ENCODE peak calls at places on chromosomes 11 and 22, in nine cellular contexts. P, D, T, Y, A, H, O, C and J are unnamed samples.

GRCh38 chr22:22820626-22821025 is 67.0 kb upstream of the IGLL5 start:
- DNase-seq in P (no peak), D (no peak), T (no peak), Y (no peak), A (no peak), H (no peak), O (no peak), C (no peak), J (no peak)

GRCh38 chr22:21960200-21961126 is 7.8 kb upstream of the PPM1F start:
- DNase-seq in P (no peak), D (no peak), T (no peak), Y (no peak), A (no peak), H (no peak), O (no peak), C (no peak), J (no peak)

GRCh38 chr22:37999640-38000272 is 15.4 kb upstream of the SOX10 start:
- DNase-seq in P (no peak), D (no peak), T (peak; percentile 42), Y (no peak), A (no peak), H (peak; percentile 11), O (peak; percentile 53), C (no peak), J (no peak)

GRCh38 chr11:72947229-72947628 is 133.0 kb downstream of the ATG16L2 start:
- DNase-seq in P (no peak), D (no peak), T (no peak), Y (no peak), A (no peak), H (no peak), O (no peak), C (no peak), J (no peak)

GRCh38 chr11:75768112-75768908 is at the start of gene DGAT2:
- DNase-seq in P (peak; percentile 68), D (peak; percentile 73), T (peak; percentile 62), Y (peak; percentile 88), A (peak; percentile 65), H (peak; percentile 48), O (peak; percentile 69), C (peak; percentile 82), J (peak; percentile 70)

GRCh38 chr22:39214383-39215069 is 30.3 kb downstream of the PDGFB start:
- DNase-seq in P (no peak), D (peak; percentile 21), T (no peak), Y (peak; percentile 28), A (no peak), H (no peak), O (peak; percentile 39), C (no peak), J (no peak)

GRCh38 chr11:73167555-73167954 is 25.4 kb upstream of the FCHSD2 start:
- DNase-seq in P (no peak), D (no peak), T (no peak), Y (no peak), A (no peak), H (no peak), O (no peak), C (no peak), J (no peak)

GRCh38 chr11:65156926-65157325 is 13.1 kb upstream of the SPDYC start:
- DNase-seq in P (no peak), D (no peak), T (no peak), Y (no peak), A (no peak), H (no peak), O (no peak), C (no peak), J (no peak)

GRCh38 chr22:36933629-36934028 is 20.2 kb downstream of the CSF2RB start:
- DNase-seq in P (no peak), D (no peak), T (no peak), Y (no peak), A (no peak), H (no peak), O (no peak), C (no peak), J (no peak)

GRCh38 chr22:46591890-46592289 is 28.3 kb upstream of the GRAMD4 start:
- DNase-seq in P (no peak), D (no peak), T (no peak), Y (no peak), A (no peak), H (no peak), O (no peak), C (no peak), J (no peak)

GRCh38 chr11:95593101-95593500 is 196.5 kb downstream of the FAM76B start:
- DNase-seq in P (peak; percentile 18), D (no peak), T (peak; percentile 80), Y (no peak), A (no peak), H (no peak), O (no peak), C (no peak), J (no peak)

GRCh38 chr11:34148504-34149165 is 43.2 kb downstream of the NAT10 start:
- DNase-seq in P (no peak), D (no peak), T (no peak), Y (peak; percentile 36), A (no peak), H (no peak), O (no peak), C (no peak), J (no peak)

GRCh38 chr11:116473790-116474346 is 298.9 kb downstream of the BUD13 start:
- DNase-seq in P (no peak), D (no peak), T (no peak), Y (no peak), A (no peak), H (no peak), O (no peak), C (no peak), J (no peak)

GRCh38 chr11:44566559-44566949 is 1.1 kb downstream of the CD82 start:
- DNase-seq in P (no peak), D (no peak), T (no peak), Y (no peak), A (no peak), H (no peak), O (no peak), C (no peak), J (no peak)

GRCh38 chr11:74611369-74611861 is 19.0 kb downstream of the POLD3 start:
- DNase-seq in P (no peak), D (peak; percentile 82), T (peak; percentile 91), Y (no peak), A (no peak), H (peak; percentile 95), O (peak; percentile 89), C (no peak), J (no peak)

DNA sequence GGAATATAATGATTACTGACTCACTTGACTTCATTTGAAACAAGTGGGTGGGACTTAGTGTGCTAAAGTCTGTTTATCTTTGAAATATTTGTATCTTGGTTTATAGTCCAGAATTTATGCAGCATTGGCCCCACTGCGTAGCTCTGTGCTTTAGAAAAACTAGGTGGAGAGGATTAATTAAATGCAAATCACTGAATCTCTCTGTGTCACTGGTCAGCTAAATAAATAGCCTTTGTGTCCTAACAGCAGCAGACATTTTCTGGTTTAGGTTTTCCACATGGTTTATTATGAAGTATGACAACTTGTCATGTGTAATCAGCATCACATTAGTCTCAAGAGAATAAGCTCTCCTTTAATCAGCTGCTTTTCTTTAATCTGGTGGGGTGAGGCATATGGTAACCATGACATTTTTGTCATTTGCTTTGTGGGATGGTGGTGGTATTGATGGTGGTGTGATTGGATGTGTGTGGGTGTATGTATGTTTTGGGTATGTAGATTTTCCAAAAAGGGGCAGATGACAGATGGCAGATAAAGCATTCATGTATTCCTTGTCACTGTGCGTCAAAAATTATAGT is 33.9 kb downstream of the BCL2L13 start:
- DNase-seq in P (no peak), D (no peak), T (peak; percentile 16), Y (no peak), A (no peak), H (no peak), O (peak; percentile 25), C (no peak), J (no peak)
- H3K4me3 ChIP-seq in P (no peak overlapping the region), D (no peak overlapping the region), T (no peak overlapping the region), Y (no peak overlapping the region), A (no peak overlapping the region), H (no peak overlapping the region), O (no peak overlapping the region), C (no peak overlapping the region), J (no peak overlapping the region)

DNA sequence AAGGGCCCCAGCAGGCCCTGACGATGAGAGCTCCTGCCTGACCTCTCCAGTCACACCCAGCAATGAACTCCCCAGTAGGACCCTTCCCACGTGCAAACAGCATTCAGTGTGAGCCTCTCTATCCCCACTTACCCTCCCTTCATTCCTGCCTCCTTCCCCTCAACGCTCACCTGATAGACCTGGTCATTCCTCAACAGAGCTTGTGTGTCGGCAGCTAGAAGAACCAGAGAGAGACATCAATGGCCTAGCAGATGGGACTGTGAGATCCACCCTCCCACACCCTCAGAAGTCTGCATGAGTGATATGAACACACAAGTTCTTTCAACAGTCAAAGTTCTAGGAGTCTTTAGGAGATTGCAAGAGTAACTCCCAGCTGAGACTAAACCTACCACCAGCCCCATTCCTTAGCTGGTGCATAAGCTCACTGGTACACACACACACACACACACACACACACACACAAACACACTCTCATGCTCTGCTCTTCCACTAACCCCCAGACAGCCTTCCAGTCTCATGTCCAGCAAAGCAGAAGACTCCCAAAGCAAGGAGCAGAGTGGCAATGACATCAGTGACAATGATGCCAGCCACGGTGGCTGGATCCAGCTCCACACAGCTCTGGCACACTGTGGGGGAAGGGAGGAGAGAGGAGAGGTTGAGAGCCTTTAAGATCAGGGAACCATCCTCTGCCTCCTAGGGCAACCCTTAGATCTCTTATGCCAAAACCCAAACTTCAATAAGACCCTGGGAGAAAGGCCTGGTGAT is 3.0 kb downstream of the CD3D start:
- DNase-seq in P (no peak), D (no peak), T (no peak), Y (no peak), A (no peak), H (no peak), O (no peak), C (no peak), J (no peak)
- H3K4me3 ChIP-seq in P (no peak overlapping the region), D (no peak overlapping the region), T (no peak overlapping the region), Y (no peak overlapping the region), A (no peak overlapping the region), H (no peak overlapping the region), O (no peak overlapping the region), C (no peak overlapping the region), J (no peak overlapping the region)

DNA sequence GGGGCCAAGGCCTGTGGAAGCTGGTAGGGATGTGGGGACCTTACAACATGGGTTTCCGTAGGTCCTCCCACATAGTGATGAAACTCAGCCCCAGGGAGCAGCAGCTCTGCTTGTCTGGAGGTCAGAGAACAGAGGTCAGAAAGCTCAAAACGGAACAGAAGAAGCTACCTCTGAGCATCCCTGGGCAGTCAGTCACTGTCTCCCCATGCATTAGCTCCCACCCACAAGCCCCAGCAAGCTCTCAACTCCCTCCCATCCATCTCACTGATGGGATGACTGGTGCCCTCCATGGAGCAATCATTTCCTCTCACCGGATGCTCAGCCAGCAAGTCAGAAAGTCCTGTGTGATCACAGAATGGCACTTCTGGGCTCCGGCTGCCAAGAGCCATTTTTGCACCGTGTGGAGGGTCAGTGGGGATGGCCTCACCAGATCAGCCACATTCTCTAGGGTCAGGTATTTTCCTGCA is 1.9 kb downstream of the TPP1 start:
- DNase-seq in P (no peak), D (no peak), T (no peak), Y (no peak), A (no peak), H (no peak), O (peak; percentile 71), C (no peak), J (no peak)
- H3K4me3 ChIP-seq in P (no peak overlapping the region), D (no peak overlapping the region), T (peak overlapping the region; percentile 93), Y (peak overlapping the region; percentile 87), A (peak overlapping the region; percentile 86), H (peak overlapping the region; percentile 98), O (peak overlapping the region; percentile 98), C (no peak overlapping the region), J (peak overlapping the region; percentile 78)

GRCh38 chr11:8809605-8810272 is 101.2 kb upstream of the AKIP1 start:
- DNase-seq in P (no peak), D (no peak), T (no peak), Y (no peak), A (no peak), H (peak; percentile 18), O (no peak), C (no peak), J (no peak)
- H3K4me3 ChIP-seq in P (peak overlapping the region; percentile 50), D (no peak overlapping the region), T (peak overlapping the region; percentile 80), Y (peak overlapping the region; percentile 61), A (peak overlapping the region; percentile 66), H (peak overlapping the region; percentile 89), O (peak overlapping the region; percentile 68), C (peak overlapping the region; percentile 61), J (peak overlapping the region; percentile 69)